ENCODE peak calls at places on chromosomes 16 and 17, in four cellular contexts. Z is H9, V is neuronal stem cell, B is trophoblast cell. T is an unnamed sample.
A peak's percentile ranks its signal among the peaks of the same experiment; 100 is the strongest.

GRCh38 chr16:2584742-2585650 is 47.2 kb downstream of the PDPK1 start:
- DNase-seq in Z (no peak), V (no peak), B (no peak), T (peak; percentile 16)

GRCh38 chr17:81400154-81400938 is 5.1 kb downstream of the BAHCC1 start:
- DNase-seq in B (no peak), Z (peak; percentile 75), V (peak; percentile 86), T (peak; percentile 60)

GRCh38 chr17:50844117-50844700 is 8.8 kb downstream of the WFIKKN2 start:
- DNase-seq in V (no peak), B (no peak), Z (peak; percentile 37), T (no peak)

GRCh38 chr17:74123350-74123749 is 80.1 kb upstream of the RPL38 start:
- DNase-seq in V (no peak), B (peak; percentile 17), Z (peak; percentile 64), T (no peak)

GRCh38 chr16:47493358-47494337 is 32.5 kb downstream of the PHKB start:
- DNase-seq in Z (no peak), V (no peak), B (no peak), T (no peak)

GRCh38 chr16:66750279-66751134 is 902 bp downstream of the DYNC1LI2 start:
- DNase-seq in V (no peak), Z (no peak), B (no peak), T (no peak)

GRCh38 chr16:83113317-83113716 is 486.5 kb downstream of the CDH13 start:
- DNase-seq in B (no peak), V (peak; percentile 27), Z (peak; percentile 71), T (peak; percentile 31)

GRCh38 chr16:66382171-66382965 is 15.9 kb downstream of the CDH5 start:
- DNase-seq in Z (peak; percentile 54), V (no peak), B (peak; percentile 98), T (peak; percentile 92)

GRCh38 chr17:10699861-10700260 is 2.5 kb downstream of the ADPRM start:
- DNase-seq in Z (no peak), V (no peak), B (no peak), T (no peak)

GRCh38 chr16:11586856-11587642 is at the start of gene LITAF:
- DNase-seq in V (peak; percentile 52), B (peak; percentile 55), Z (peak; percentile 61), T (peak; percentile 42)

GRCh38 chr16:56547120-56547948 is 17.5 kb upstream of the MT4 start:
- DNase-seq in V (peak; percentile 82), B (no peak), Z (peak; percentile 77), T (peak; percentile 85)

GRCh38 chr16:85381738-85382592 is 231.2 kb upstream of the GSE1 start:
- DNase-seq in B (no peak), V (no peak), Z (no peak), T (peak; percentile 53)

GRCh38 chr16:85229869-85230416 is 117.7 kb upstream of the CIBAR2 start:
- DNase-seq in Z (no peak), B (no peak), V (no peak), T (no peak)

GRCh38 chr17:15392326-15392739 is 50.9 kb upstream of the TEKT3 start:
- DNase-seq in B (no peak), Z (no peak), V (no peak), T (peak; percentile 96)

GRCh38 chr17:75548839-75549238 is 23.3 kb downstream of the LLGL2 start:
- DNase-seq in Z (no peak), B (no peak), V (no peak), T (no peak)

GRCh38 chr17:79950711-79951110 is 85.0 kb downstream of the TBC1D16 start:
- DNase-seq in Z (peak; percentile 72), B (no peak), V (peak; percentile 61), T (no peak)

GRCh38 chr16:80105160-80105559 is 435.6 kb upstream of the DYNLRB2 start:
- DNase-seq in V (no peak), Z (no peak), B (peak; percentile 84), T (no peak)

GRCh38 chr17:79305376-79305775 is 230.8 kb downstream of the ENGASE start:
- DNase-seq in B (no peak), V (no peak), Z (no peak), T (no peak)

GRCh38 chr17:79325707-79326106 is 251.1 kb downstream of the ENGASE start:
- DNase-seq in B (peak; percentile 14), V (peak; percentile 64), Z (peak; percentile 66), T (no peak)

GRCh38 chr17:56367381-56367780 is 214.1 kb downstream of the ANKFN1 start:
- DNase-seq in V (peak; percentile 55), B (no peak), Z (no peak), T (no peak)

GRCh38 chr16:71367243-71367976 is 8.9 kb downstream of the CALB2 start:
- DNase-seq in V (peak; percentile 60), B (peak; percentile 69), Z (peak; percentile 91), T (peak; percentile 21)

GRCh38 chr17:31428111-31428510 is 36.6 kb downstream of the RAB11FIP4 start:
- DNase-seq in V (no peak), B (no peak), Z (no peak), T (no peak)

GRCh38 chr17:2701161-2701995 is 10.2 kb downstream of the CLUH start:
- DNase-seq in V (no peak), B (no peak), Z (peak; percentile 32), T (no peak)

GRCh38 chr16:55035037-55035436 is 104.4 kb downstream of the IRX5 start:
- DNase-seq in V (peak; percentile 41), B (peak; percentile 10), Z (peak; percentile 66), T (no peak)

GRCh38 chr16:81810894-81811538 is 31.9 kb downstream of the PLCG2 start:
- DNase-seq in V (no peak), Z (no peak), B (no peak), T (no peak)

GRCh38 chr16:87949071-87949744 is 2.0 kb upstream of the BANP start:
- DNase-seq in V (no peak), Z (no peak), B (peak; percentile 97), T (no peak)

GRCh38 chr17:15257316-15257925 is 7.7 kb downstream of the PMP22 start:
- DNase-seq in V (peak; percentile 62), Z (peak; percentile 90), B (peak; percentile 85), T (peak; percentile 72)

GRCh38 chr17:46949291-46950174 is 26.6 kb downstream of the GOSR2 start:
- DNase-seq in B (peak; percentile 31), Z (no peak), V (no peak), T (peak; percentile 48)

GRCh38 chr17:82884923-82885322 is 45.1 kb upstream of the ZNF750 start:
- DNase-seq in Z (no peak), B (no peak), V (no peak), T (no peak)

GRCh38 chr16:67339453-67339852 is 12.8 kb downstream of the LRRC36 start:
- DNase-seq in B (peak; percentile 7), V (no peak), Z (no peak), T (peak; percentile 60)

GRCh38 chr16:21618261-21618660 is 18.9 kb downstream of the METTL9 start:
- DNase-seq in B (no peak), V (no peak), Z (no peak), T (no peak)

GRCh38 chr17:59707971-59708425 is 544 bp downstream of the VMP1 start:
- DNase-seq in V (peak; percentile 24), B (no peak), Z (no peak), T (no peak)
- H3K14ac ChIP-seq in V (no peak overlapping the region), B (peak overlapping the region; percentile 77), Z (peak overlapping the region; percentile 9), T (peak overlapping the region; percentile 95)

DNA sequence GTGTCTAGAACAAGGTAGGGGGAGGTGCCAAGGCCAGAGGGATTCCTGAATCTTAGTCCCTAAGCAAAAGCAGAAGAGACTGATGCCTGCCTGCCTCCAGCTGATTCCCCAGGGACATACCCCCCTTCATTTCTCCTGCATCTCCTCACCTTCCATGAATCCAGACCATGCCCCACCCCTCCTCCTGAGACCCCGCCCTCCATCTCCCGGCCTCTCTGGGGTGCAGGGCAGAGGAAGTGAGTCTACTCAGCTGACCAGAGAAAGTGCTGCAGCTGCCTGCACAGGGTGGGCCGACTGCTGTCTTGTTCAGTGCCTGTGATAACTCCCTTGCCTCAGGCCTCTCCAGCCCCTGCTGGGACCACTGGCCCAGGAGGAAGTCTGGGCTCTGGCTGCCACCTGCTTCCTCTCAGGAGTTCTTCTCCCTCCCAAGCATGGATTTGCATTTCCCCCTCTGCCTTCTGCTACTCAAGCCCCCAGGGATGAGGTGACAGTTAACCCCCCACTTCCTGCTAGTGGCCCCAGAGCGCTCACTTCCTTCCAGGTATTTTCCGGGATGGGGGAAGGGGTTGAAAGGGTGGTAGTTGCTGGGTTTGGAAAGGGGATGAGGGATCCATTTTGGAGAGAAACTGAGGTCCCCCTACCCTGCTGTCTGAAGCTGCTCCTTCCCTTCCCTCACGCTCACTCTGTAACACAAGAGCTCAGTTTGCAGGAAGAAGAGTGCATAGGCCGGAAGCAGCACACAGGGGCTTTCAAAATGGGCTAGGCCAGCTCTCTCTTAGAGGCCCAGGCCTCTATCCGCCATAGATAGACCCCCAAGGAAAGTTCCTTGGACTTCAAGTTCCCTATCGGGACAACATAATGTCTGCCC is 10.5 kb upstream of the TSPOAP1 start:
- DNase-seq in V (no peak), Z (peak; percentile 95), B (no peak), T (peak; percentile 88)
- H3K14ac ChIP-seq in V (no peak overlapping the region), Z (peak overlapping the region; percentile 71), B (peak overlapping the region; percentile 26), T (peak overlapping the region; percentile 100)

GRCh38 chr17:77327566-77328463 is 187.0 kb downstream of the SEC14L1 start:
- DNase-seq in Z (peak; percentile 23), V (no peak), B (no peak), T (no peak)

GRCh38 chr17:77327181-77327565 is 186.4 kb downstream of the SEC14L1 start:
- DNase-seq in V (no peak), Z (no peak), B (no peak), T (no peak)

GRCh38 chr17:77325826-77326581 is 185.2 kb downstream of the SEC14L1 start:
- DNase-seq in B (no peak), V (no peak), Z (peak; percentile 26), T (no peak)

GRCh38 chr17:77325537-77325825 is 184.7 kb downstream of the SEC14L1 start:
- DNase-seq in V (no peak), B (no peak), Z (no peak), T (no peak)

GRCh38 chr17:77326636-77327035 is 185.9 kb downstream of the SEC14L1 start:
- DNase-seq in V (no peak), B (no peak), Z (peak; percentile 21), T (no peak)
- H3K14ac ChIP-seq in V (no peak overlapping the region), B (no peak overlapping the region), Z (no peak overlapping the region), T (no peak overlapping the region)

DNA sequence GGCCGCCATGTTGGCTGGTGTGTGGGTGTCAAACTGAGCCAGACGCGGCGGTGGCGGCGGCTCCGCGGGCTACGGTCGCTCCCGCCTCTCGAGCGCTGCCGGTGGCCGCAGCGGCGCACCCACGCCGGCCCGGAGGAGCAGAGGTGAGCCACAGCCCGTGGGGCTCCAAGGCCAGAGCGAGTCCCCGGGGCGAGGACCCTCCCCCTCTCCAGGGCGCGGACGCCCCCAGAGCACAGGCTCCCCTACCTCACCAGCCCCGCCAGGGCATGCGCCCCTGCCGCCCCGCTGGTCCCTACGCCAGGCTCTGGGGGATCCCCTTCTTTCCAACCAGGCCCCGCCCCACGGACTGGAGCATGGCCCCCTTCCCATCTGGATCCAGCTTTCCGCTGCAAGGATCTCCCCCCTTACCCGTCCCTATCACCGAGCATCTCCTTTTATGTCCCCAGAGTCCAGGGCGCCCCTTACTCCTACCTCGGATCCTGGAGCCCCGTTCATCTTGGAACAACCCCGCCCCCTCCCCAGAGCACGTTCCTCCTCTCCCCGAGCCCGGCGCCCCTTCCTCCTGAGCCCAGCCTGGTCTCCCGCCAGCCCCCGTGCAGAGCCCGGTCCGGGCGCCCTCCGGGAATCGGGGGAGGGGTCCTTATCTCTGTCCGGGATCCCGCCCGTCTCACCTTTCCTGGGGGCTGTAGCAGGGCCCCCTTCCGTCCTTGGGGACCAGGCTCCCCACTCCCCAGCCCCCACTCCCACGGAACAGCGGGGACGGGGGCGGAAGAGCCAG is 412 bp downstream of the EPN2 start:
- DNase-seq in B (no peak), V (peak; percentile 45), Z (peak; percentile 61), T (no peak)
- H3K14ac ChIP-seq in B (peak overlapping the region; percentile 78), V (peak overlapping the region; percentile 89), Z (peak overlapping the region; percentile 53), T (peak overlapping the region; percentile 87)